ENCODE peak calls at places on chromosomes 13 and 19, in eight cellular contexts. R is EH; X is breast epithelium; Z is central memory CD4-positive, alpha-beta T cell; Y is amygdala; B is stimulated activated naive CD8-positive, alpha-beta T cell treated with anti-CD3 and anti-CD28 coated beads, Interleukin-15, Interleukin-2, amounts not matched to agents 100 U/mL and 50 U/mL, for 24 hours; T is cortex of kidney; S is NCI-H1436. D is an unnamed sample.

GRCh38 chr19:18397242-18398202 is at the start of gene LRRC25:
- DNase-seq in R (no peak), X (no peak), Z (no peak), Y (peak; percentile 25), B (no peak), T (no peak), S (no peak), D (no peak)

GRCh38 chr13:70339738-70340137 is 231.5 kb upstream of the KLHL1 start:
- DNase-seq in R (no peak), X (no peak), Z (no peak), Y (no peak), B (no peak), T (no peak), S (no peak), D (no peak)

GRCh38 chr19:46186717-46187101 is 38.7 kb downstream of the IGFL2 start:
- DNase-seq in R (no peak), X (no peak), Z (no peak), Y (no peak), B (no peak), T (no peak), S (no peak), D (no peak)

GRCh38 chr13:43159007-43159406 is 135.6 kb downstream of the DNAJC15 start:
- DNase-seq in R (peak; percentile 78), X (no peak), Z (no peak), Y (no peak), B (no peak), T (no peak), S (no peak), D (no peak)

GRCh38 chr19:48674921-48675824 is 2.4 kb upstream of the NTN5 start:
- DNase-seq in R (peak; percentile 85), X (peak; percentile 80), Z (peak; percentile 69), Y (peak; percentile 66), B (peak; percentile 82), T (no peak), S (peak; percentile 88), D (peak; percentile 49)

GRCh38 chr13:27034678-27035111 is 136.9 kb downstream of the USP12 start:
- DNase-seq in R (peak; percentile 26), X (no peak), Z (no peak), Y (no peak), B (no peak), T (no peak), S (no peak), D (no peak)

GRCh38 chr13:113930711-113931637 is 42.9 kb downstream of the C13orf46 start:
- DNase-seq in R (no peak), X (no peak), Z (peak; percentile 56), Y (no peak), B (peak; percentile 68), T (no peak), S (no peak), D (peak; percentile 0)

GRCh38 chr13:97316390-97316789 is 94.3 kb downstream of the MBNL2 start:
- DNase-seq in R (no peak), X (no peak), Z (no peak), Y (no peak), B (no peak), T (no peak), S (no peak), D (no peak)

GRCh38 chr13:45542391-45542790 is 73.1 kb downstream of the ERICH6B start:
- DNase-seq in R (no peak), X (no peak), Z (no peak), Y (no peak), B (no peak), T (no peak), S (no peak), D (no peak)

GRCh38 chr19:38892841-38893240 is 6.6 kb downstream of the SIRT2 start:
- DNase-seq in R (no peak), X (no peak), Z (no peak), Y (no peak), B (no peak), T (no peak), S (no peak), D (no peak)

GRCh38 chr19:38869836-38870607 is 8.1 kb downstream of the RINL start:
- DNase-seq in R (peak; percentile 76), X (peak; percentile 73), Z (peak; percentile 92), Y (no peak), B (peak; percentile 96), T (no peak), S (no peak), D (no peak)

GRCh38 chr19:18408053-18408476 is 10.6 kb upstream of the LRRC25 start:
- DNase-seq in R (no peak), X (no peak), Z (no peak), Y (no peak), B (peak; percentile 52), T (no peak), S (peak; percentile 25), D (no peak)

GRCh38 chr19:49614096-49614857 is 23.3 kb downstream of the PRR12 start:
- DNase-seq in R (peak; percentile 92), X (no peak), Z (no peak), Y (no peak), B (peak; percentile 57), T (no peak), S (no peak), D (no peak)

D was measured in thoracic aorta.